ENCODE peak calls at places on chromosomes 12 and 14, in eight cellular contexts. One of them, this sample, is unnamed.

GRCh38 chr14:77268989-77269595 is 1.9 kb downstream of the NGB start:
- DNase-seq in islet precursor cell: no peak
- DNase-seq in iPS-NIHi11: peak; percentile 38
- DNase-seq in NCI-H1694: peak; percentile 82
- DNase-seq in H7: peak; percentile 74
- DNase-seq in NCI-H2081: no peak
- DNase-seq in esophagus squamous epithelium: no peak
- DNase-seq in HCEC 1CT: no peak
- DNase-seq in this sample: no peak

GRCh38 chr12:13196302-13196921 is at the start of gene EMP1:
- DNase-seq in islet precursor cell: peak; percentile 95
- DNase-seq in iPS-NIHi11: peak; percentile 61
- DNase-seq in NCI-H1694: peak; percentile 55
- DNase-seq in H7: no peak
- DNase-seq in NCI-H2081: no peak
- DNase-seq in esophagus squamous epithelium: peak; percentile 50
- DNase-seq in HCEC 1CT: peak; percentile 99
- DNase-seq in this sample: peak; percentile 79

GRCh38 chr12:26373606-26374495 is 178.5 kb downstream of the SSPN start:
- DNase-seq in islet precursor cell: peak; percentile 66
- DNase-seq in iPS-NIHi11: no peak
- DNase-seq in NCI-H1694: no peak
- DNase-seq in H7: no peak
- DNase-seq in NCI-H2081: no peak
- DNase-seq in esophagus squamous epithelium: no peak
- DNase-seq in HCEC 1CT: no peak
- DNase-seq in this sample: no peak

GRCh38 chr12:54364413-54364812 is at the start of gene GPR84:
- DNase-seq in islet precursor cell: no peak
- DNase-seq in iPS-NIHi11: no peak
- DNase-seq in NCI-H1694: no peak
- DNase-seq in H7: no peak
- DNase-seq in NCI-H2081: no peak
- DNase-seq in esophagus squamous epithelium: no peak
- DNase-seq in HCEC 1CT: no peak
- DNase-seq in this sample: no peak

GRCh38 chr12:93243689-93244513 is 133.8 kb upstream of the NUDT4 start:
- DNase-seq in islet precursor cell: no peak
- DNase-seq in iPS-NIHi11: no peak
- DNase-seq in NCI-H1694: no peak
- DNase-seq in H7: no peak
- DNase-seq in NCI-H2081: no peak
- DNase-seq in esophagus squamous epithelium: no peak
- DNase-seq in HCEC 1CT: peak; percentile 80
- DNase-seq in this sample: no peak

GRCh38 chr14:20690848-20691640 is 2.5 kb downstream of the ANG start:
- DNase-seq in islet precursor cell: peak; percentile 77
- DNase-seq in iPS-NIHi11: peak; percentile 70
- DNase-seq in NCI-H1694: peak; percentile 86
- DNase-seq in H7: peak; percentile 83
- DNase-seq in NCI-H2081: peak; percentile 67
- DNase-seq in esophagus squamous epithelium: no peak
- DNase-seq in HCEC 1CT: peak; percentile 63
- DNase-seq in this sample: peak; percentile 78

GRCh38 chr12:25458047-25458552 is 95.0 kb downstream of the LMNTD1 start:
- DNase-seq in islet precursor cell: peak; percentile 53
- DNase-seq in iPS-NIHi11: no peak
- DNase-seq in NCI-H1694: no peak
- DNase-seq in H7: no peak
- DNase-seq in NCI-H2081: no peak
- DNase-seq in esophagus squamous epithelium: no peak
- DNase-seq in HCEC 1CT: peak; percentile 86
- DNase-seq in this sample: no peak

GRCh38 chr14:81221579-81222102 is 882 bp upstream of the GTF2A1 start:
- DNase-seq in islet precursor cell: peak; percentile 52
- DNase-seq in iPS-NIHi11: no peak
- DNase-seq in NCI-H1694: no peak
- DNase-seq in H7: no peak
- DNase-seq in NCI-H2081: no peak
- DNase-seq in esophagus squamous epithelium: no peak
- DNase-seq in HCEC 1CT: no peak
- DNase-seq in this sample: no peak

GRCh38 chr14:53999061-53999488 is 42.5 kb upstream of the BMP4 start:
- DNase-seq in islet precursor cell: peak; percentile 96
- DNase-seq in iPS-NIHi11: peak; percentile 30
- DNase-seq in NCI-H1694: no peak
- DNase-seq in H7: no peak
- DNase-seq in NCI-H2081: no peak
- DNase-seq in esophagus squamous epithelium: no peak
- DNase-seq in HCEC 1CT: peak; percentile 39
- DNase-seq in this sample: no peak

GRCh38 chr12:29614926-29615325 is 117.4 kb upstream of the OVCH1 start:
- DNase-seq in islet precursor cell: no peak
- DNase-seq in iPS-NIHi11: no peak
- DNase-seq in NCI-H1694: no peak
- DNase-seq in H7: no peak
- DNase-seq in NCI-H2081: no peak
- DNase-seq in esophagus squamous epithelium: no peak
- DNase-seq in HCEC 1CT: no peak
- DNase-seq in this sample: no peak

GRCh38 chr12:53938276-53939140 is at the start of gene HOXC13:
- DNase-seq in islet precursor cell: peak; percentile 100
- DNase-seq in iPS-NIHi11: peak; percentile 91
- DNase-seq in NCI-H1694: peak; percentile 97
- DNase-seq in H7: peak; percentile 98
- DNase-seq in NCI-H2081: peak; percentile 88
- DNase-seq in esophagus squamous epithelium: no peak
- DNase-seq in HCEC 1CT: no peak
- DNase-seq in this sample: no peak

GRCh38 chr14:68458840-68459469 is 333.9 kb downstream of the ZFP36L1 start:
- DNase-seq in islet precursor cell: peak; percentile 80
- DNase-seq in iPS-NIHi11: peak; percentile 74
- DNase-seq in NCI-H1694: no peak
- DNase-seq in H7: peak; percentile 25
- DNase-seq in NCI-H2081: no peak
- DNase-seq in esophagus squamous epithelium: no peak
- DNase-seq in HCEC 1CT: peak; percentile 68
- DNase-seq in this sample: no peak

GRCh38 chr12:61385771-61386170 is 874.4 kb upstream of the USP15 start:
- DNase-seq in islet precursor cell: no peak
- DNase-seq in iPS-NIHi11: no peak
- DNase-seq in NCI-H1694: no peak
- DNase-seq in H7: no peak
- DNase-seq in NCI-H2081: no peak
- DNase-seq in esophagus squamous epithelium: no peak
- DNase-seq in HCEC 1CT: no peak
- DNase-seq in this sample: no peak

GRCh38 chr12:93191461-93191860 is 186.3 kb upstream of the NUDT4 start:
- DNase-seq in islet precursor cell: no peak
- DNase-seq in iPS-NIHi11: no peak
- DNase-seq in NCI-H1694: no peak
- DNase-seq in H7: no peak
- DNase-seq in NCI-H2081: no peak
- DNase-seq in esophagus squamous epithelium: no peak
- DNase-seq in HCEC 1CT: no peak
- DNase-seq in this sample: no peak

GRCh38 chr12:98701166-98701565 is 56.1 kb downstream of the APAF1 start:
- DNase-seq in islet precursor cell: no peak
- DNase-seq in iPS-NIHi11: no peak
- DNase-seq in NCI-H1694: no peak
- DNase-seq in H7: no peak
- DNase-seq in NCI-H2081: no peak
- DNase-seq in esophagus squamous epithelium: no peak
- DNase-seq in HCEC 1CT: peak; percentile 4
- DNase-seq in this sample: no peak

GRCh38 chr12:64124511-64125197 is 97.4 kb downstream of the KICS2 start:
- DNase-seq in islet precursor cell: no peak
- DNase-seq in iPS-NIHi11: no peak
- DNase-seq in NCI-H1694: no peak
- DNase-seq in H7: no peak
- DNase-seq in NCI-H2081: no peak
- DNase-seq in esophagus squamous epithelium: no peak
- DNase-seq in HCEC 1CT: no peak
- DNase-seq in this sample: no peak

GRCh38 chr14:101125719-101126375 is 222.3 kb upstream of the RTL1 start:
- DNase-seq in islet precursor cell: peak; percentile 38
- DNase-seq in iPS-NIHi11: no peak
- DNase-seq in NCI-H1694: no peak
- DNase-seq in H7: peak; percentile 24
- DNase-seq in NCI-H2081: no peak
- DNase-seq in esophagus squamous epithelium: no peak
- DNase-seq in HCEC 1CT: no peak
- DNase-seq in this sample: no peak

GRCh38 chr14:24556756-24557155 is 19.3 kb downstream of the CTSG start:
- DNase-seq in islet precursor cell: no peak
- DNase-seq in iPS-NIHi11: no peak
- DNase-seq in NCI-H1694: no peak
- DNase-seq in H7: no peak
- DNase-seq in NCI-H2081: no peak
- DNase-seq in esophagus squamous epithelium: no peak
- DNase-seq in HCEC 1CT: no peak
- DNase-seq in this sample: no peak

GRCh38 chr12:1598757-1599156 is 4.4 kb upstream of the FBXL14 start:
- DNase-seq in islet precursor cell: no peak
- DNase-seq in iPS-NIHi11: no peak
- DNase-seq in NCI-H1694: no peak
- DNase-seq in H7: no peak
- DNase-seq in NCI-H2081: no peak
- DNase-seq in esophagus squamous epithelium: no peak
- DNase-seq in HCEC 1CT: no peak
- DNase-seq in this sample: no peak

GRCh38 chr14:95468416-95469133 is 47.9 kb downstream of the SYNE3 start:
- DNase-seq in islet precursor cell: peak; percentile 72
- DNase-seq in iPS-NIHi11: no peak
- DNase-seq in NCI-H1694: no peak
- DNase-seq in H7: no peak
- DNase-seq in NCI-H2081: no peak
- DNase-seq in esophagus squamous epithelium: no peak
- DNase-seq in HCEC 1CT: no peak
- DNase-seq in this sample: no peak

GRCh38 chr14:69034612-69035262 is 55.6 kb upstream of the ACTN1 start:
- DNase-seq in islet precursor cell: no peak
- DNase-seq in iPS-NIHi11: peak; percentile 23
- DNase-seq in NCI-H1694: no peak
- DNase-seq in H7: peak; percentile 46
- DNase-seq in NCI-H2081: no peak
- DNase-seq in esophagus squamous epithelium: no peak
- DNase-seq in HCEC 1CT: peak; percentile 75
- DNase-seq in this sample: no peak

This sample was measured in posterior cingulate gyrus.